ENCODE peak calls at places on chromosomes 4 and X, in four cellular contexts. I is right atrium auricular region, U is AG09319, G is choroid plexus epithelial cell. M is an unnamed sample.

GRCh38 chr4:80091184-80091583 is 18.2 kb upstream of the ANTXR2 start:
- DNase-seq in I (no peak), U (no peak), G (no peak), M (no peak)

GRCh38 chr4:88533937-88534750 is 10.6 kb upstream of the PYURF start:
- DNase-seq in I (no peak), U (no peak), G (peak), M (peak)

GRCh38 chr4:158788608-158789007 is 19.8 kb downstream of the FNIP2 start:
- DNase-seq in I (no peak), U (no peak), G (no peak), M (no peak)

GRCh38 chr4:47326067-47326466 is 137.4 kb downstream of the COMMD8 start:
- DNase-seq in I (no peak), U (no peak), G (no peak), M (no peak)

GRCh38 chrX:110224926-110225617 is 92.8 kb downstream of the AMMECR1 start:
- DNase-seq in I (no peak), U (no peak), G (no peak), M (no peak)

GRCh38 chr4:103478210-103478609 is 241.6 kb downstream of the TACR3 start:
- DNase-seq in I (no peak), U (no peak), G (no peak), M (no peak)

GRCh38 chrX:41600266-41600665 is 88.5 kb upstream of the GPR34 start:
- DNase-seq in I (no peak), U (no peak), G (peak), M (peak)

GRCh38 chr4:104465201-104465600 is 29.5 kb downstream of the CXXC4 start:
- DNase-seq in I (no peak), U (no peak), G (peak), M (no peak)

GRCh38 chr4:1970926-1971325 is 37.8 kb downstream of the NELFA start:
- DNase-seq in I (no peak), U (no peak), G (no peak), M (no peak)

GRCh38 chr4:84887824-84888223 is 78.7 kb downstream of the WDFY3 start:
- DNase-seq in I (no peak), U (no peak), G (peak), M (no peak)

GRCh38 chrX:150192846-150193245 is 170.3 kb upstream of the MAMLD1 start:
- DNase-seq in I (no peak), U (no peak), G (no peak), M (no peak)

GRCh38 chrX:23904096-23904495 is 3.6 kb downstream of the APOO start:
- DNase-seq in I (no peak), U (no peak), G (peak), M (no peak)

GRCh38 chrX:23900220-23900797 is 7.4 kb downstream of the APOO start:
- DNase-seq in I (no peak), U (no peak), G (no peak), M (no peak)

GRCh38 chrX:23901065-23901464 is 6.7 kb downstream of the APOO start:
- DNase-seq in I (no peak), U (no peak), G (peak), M (no peak)

GRCh38 chrX:23902419-23902818 is 5.3 kb downstream of the APOO start:
- DNase-seq in I (no peak), U (peak), G (peak), M (no peak)

GRCh38 chrX:23901805-23902204 is 5.9 kb downstream of the APOO start:
- DNase-seq in I (no peak), U (peak), G (peak), M (peak)
- TF ChIP-seq CTCF in I (no peak), U (peak), G (peak), M (peak)

GRCh38 chr4:34720563-34720962 is 1523.8 kb downstream of the ARAP2 start:
- DNase-seq in I (no peak), U (no peak), G (peak), M (peak)
- TF ChIP-seq CTCF in I (no peak), U (peak), G (peak), M (peak)

GRCh38 chr4:101791189-101791572 is 651 bp downstream of the BANK1 start:
- DNase-seq in I (no peak), U (no peak), G (peak), M (no peak)

GRCh38 chr4:101793397-101793796 is 2.9 kb downstream of the BANK1 start:
- DNase-seq in I (no peak), U (no peak), G (no peak), M (no peak)

GRCh38 chr4:101792056-101792575 is 1.6 kb downstream of the BANK1 start:
- DNase-seq in I (no peak), U (no peak), G (peak), M (no peak)

GRCh38 chr4:101787917-101788316 is 2.6 kb upstream of the BANK1 start:
- DNase-seq in I (no peak), U (no peak), G (peak), M (no peak)

GRCh38 chr4:101790521-101791188 is at the start of gene BANK1:
- DNase-seq in I (no peak), U (no peak), G (peak), M (no peak)
- TF ChIP-seq CTCF in I (no peak), U (no peak), G (peak), M (no peak)

DNA sequence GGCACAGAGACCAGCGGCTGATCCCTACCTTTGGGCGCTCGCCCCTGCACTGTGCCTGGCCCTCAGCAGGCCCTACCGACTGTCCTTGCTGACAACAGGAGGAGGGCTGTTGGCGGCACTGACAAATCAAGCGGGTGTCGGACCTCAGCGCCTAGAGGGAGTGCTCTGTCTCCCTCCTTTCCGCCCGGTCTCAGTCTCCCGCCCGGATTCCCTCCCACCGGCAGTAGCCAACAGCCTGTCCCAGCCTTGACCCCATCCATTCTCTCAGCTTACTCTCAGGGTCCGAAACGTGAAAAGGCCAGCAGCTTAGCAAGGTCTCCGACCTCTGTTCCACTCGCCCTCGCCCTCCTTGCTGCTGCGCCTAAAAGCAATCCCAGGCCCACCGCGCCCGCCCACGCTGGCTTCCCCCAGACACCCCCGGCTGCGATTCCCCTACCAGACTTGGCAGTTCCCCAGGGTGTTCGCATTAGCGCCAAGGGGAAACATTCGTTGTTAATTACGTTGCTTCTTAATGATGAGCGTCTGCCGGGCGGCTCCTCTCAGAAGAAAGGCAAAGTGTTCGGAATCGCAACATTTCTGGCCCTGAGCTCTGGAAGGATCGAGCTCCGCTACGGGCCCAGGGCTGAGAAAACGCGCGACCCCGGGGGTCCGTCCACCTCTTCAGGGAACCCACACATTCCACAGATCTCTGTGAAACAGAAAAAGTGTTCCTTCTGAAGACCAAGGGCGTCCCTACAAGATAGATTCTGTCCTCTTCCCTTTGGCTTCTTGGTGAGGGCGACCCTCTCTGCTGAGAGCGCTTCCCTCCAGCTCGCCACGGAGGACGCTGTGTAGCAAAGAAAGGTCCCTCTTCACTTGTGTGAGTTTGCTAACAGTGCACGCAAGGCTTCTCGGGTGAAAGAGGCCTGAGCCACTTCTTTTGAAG is 96.1 kb downstream of the SOWAHB start:
- DNase-seq in I (no peak), U (no peak), G (peak), M (no peak)
- TF ChIP-seq CTCF in I (no peak), U (peak), G (peak), M (no peak)

GRCh38 chr4:41134581-41134980 is 79.8 kb downstream of the APBB2 start:
- DNase-seq in I (no peak), U (no peak), G (no peak), M (no peak)
- TF ChIP-seq CTCF in I (no peak), U (no peak), G (no peak), M (no peak)

GRCh38 chr4:136709897-136710296 is 822.4 kb downstream of the PCDH18 start:
- DNase-seq in I (no peak), U (no peak), G (no peak), M (no peak)

DNA sequence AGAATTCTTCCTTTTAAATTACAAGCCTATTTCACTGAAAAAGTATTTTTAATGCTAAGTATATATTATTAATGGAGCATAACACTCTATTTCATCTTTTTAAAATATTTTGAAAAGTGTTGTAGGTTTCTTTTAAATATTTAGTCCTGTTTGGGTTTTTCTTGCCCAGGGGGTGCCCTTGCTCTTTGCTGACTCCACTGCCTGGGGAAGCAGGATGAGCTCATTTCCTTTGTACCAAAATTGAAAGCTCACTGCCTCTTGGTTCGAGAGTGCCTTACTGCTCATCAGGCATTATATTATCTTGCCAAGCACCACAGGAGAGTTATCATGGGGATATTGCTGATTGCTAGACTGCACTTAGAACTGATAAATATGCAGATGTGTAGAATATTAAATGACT is 819.2 kb downstream of the PCDH18 start:
- DNase-seq in I (no peak), U (no peak), G (peak), M (no peak)
- TF ChIP-seq CTCF in I (no peak), U (peak), G (peak), M (no peak)

M was measured in astrocyte of the cerebellum.